ENCODE peak calls at places on chromosomes 13 and 19, in eight cellular contexts. L is A549, C is stomach, X is K562, S is tibial nerve, R is breast epithelium, Z is heart left ventricle, T is Peyer's patch. P is an unnamed sample.

GRCh38 chr19:40277356-40277755 is 7.8 kb downstream of the AKT2 start:
- DNase-seq in L (no peak), C (no peak), X (no peak), S (no peak), R (no peak), Z (no peak), T (no peak), P (no peak)

GRCh38 chr19:36222503-36222902 is 7.6 kb downstream of the ZNF146 start:
- DNase-seq in L (no peak), C (no peak), X (no peak), S (no peak), R (no peak), Z (no peak), T (no peak), P (no peak)

GRCh38 chr13:94154362-94154761 is 325.1 kb downstream of the DCT start:
- DNase-seq in L (no peak), C (peak; percentile 40), X (no peak), S (peak; percentile 44), R (peak; percentile 30), Z (no peak), T (peak; percentile 46), P (peak; percentile 80)

GRCh38 chr13:69704311-69704710 is 403.3 kb upstream of the ATXN8OS start:
- DNase-seq in L (no peak), C (no peak), X (no peak), S (no peak), R (no peak), Z (no peak), T (no peak), P (no peak)

GRCh38 chr19:416416-416815 is 7.5 kb upstream of the C2CD4C start:
- DNase-seq in L (no peak), C (no peak), X (no peak), S (no peak), R (no peak), Z (peak; percentile 42), T (no peak), P (no peak)

GRCh38 chr13:28489536-28489935 is 5.4 kb downstream of the FLT1 start:
- DNase-seq in L (no peak), C (no peak), X (no peak), S (no peak), R (no peak), Z (no peak), T (no peak), P (no peak)

GRCh38 chr13:74930402-74931165 is 551.4 kb downstream of the TBC1D4 start:
- DNase-seq in L (no peak), C (no peak), X (no peak), S (no peak), R (no peak), Z (no peak), T (no peak), P (no peak)

GRCh38 chr19:31214086-31214485 is 135.2 kb downstream of the TSHZ3 start:
- DNase-seq in L (peak; percentile 84), C (peak; percentile 63), X (peak; percentile 41), S (no peak), R (peak; percentile 94), Z (peak; percentile 71), T (peak; percentile 91), P (peak; percentile 39)

GRCh38 chr13:44013666-44014291 is 134.1 kb downstream of the LACC1 start:
- DNase-seq in L (no peak), C (no peak), X (no peak), S (no peak), R (no peak), Z (no peak), T (no peak), P (no peak)

GRCh38 chr13:90943961-90944360 is 403.5 kb upstream of the MIR17HG start:
- DNase-seq in L (no peak), C (no peak), X (no peak), S (no peak), R (no peak), Z (no peak), T (no peak), P (no peak)

GRCh38 chr13:109271991-109272454 is 514.4 kb downstream of the IRS2 start:
- DNase-seq in L (peak; percentile 85), C (no peak), X (no peak), S (no peak), R (no peak), Z (no peak), T (no peak), P (no peak)

GRCh38 chr19:47228168-47228936 is 2.6 kb downstream of the BBC3 start:
- DNase-seq in L (peak; percentile 85), C (peak; percentile 45), X (peak; percentile 66), S (no peak), R (peak; percentile 80), Z (peak; percentile 75), T (peak; percentile 79), P (peak; percentile 63)

GRCh38 chr19:47226426-47227346 is 4.3 kb downstream of the BBC3 start:
- DNase-seq in L (peak; percentile 95), C (peak; percentile 80), X (peak; percentile 79), S (peak; percentile 72), R (peak; percentile 84), Z (peak; percentile 88), T (peak; percentile 94), P (peak; percentile 68)

GRCh38 chr19:47228937-47229673 is 1.9 kb downstream of the BBC3 start:
- DNase-seq in L (peak; percentile 75), C (no peak), X (no peak), S (no peak), R (peak; percentile 35), Z (no peak), T (peak; percentile 62), P (no peak)

GRCh38 chr19:47225746-47226425 is 5.1 kb downstream of the BBC3 start:
- DNase-seq in L (peak; percentile 89), C (peak; percentile 93), X (peak; percentile 97), S (peak; percentile 79), R (peak; percentile 86), Z (peak; percentile 94), T (peak; percentile 94), P (peak; percentile 88)

GRCh38 chr19:47227347-47228167 is 3.4 kb downstream of the BBC3 start:
- DNase-seq in L (peak; percentile 99), C (peak; percentile 84), X (peak; percentile 85), S (peak; percentile 79), R (peak; percentile 90), Z (peak; percentile 93), T (peak; percentile 90), P (peak; percentile 87)
- TF ChIP-seq POLR2A in L (peak; percentile 31), C (no peak), X (peak; percentile 3), S (peak; percentile 43), R (peak; percentile 50), Z (peak; percentile 40), T (peak; percentile 34), P (no peak)

GRCh38 chr13:51747438-51748434 is 56.2 kb downstream of the DHRS12 start:
- DNase-seq in L (no peak), C (no peak), X (no peak), S (no peak), R (no peak), Z (no peak), T (no peak), P (no peak)
- TF ChIP-seq CTCF in L (no peak), C (no peak), X (no peak), S (no peak), R (no peak), Z (no peak), T (no peak), P (no peak)

DNA sequence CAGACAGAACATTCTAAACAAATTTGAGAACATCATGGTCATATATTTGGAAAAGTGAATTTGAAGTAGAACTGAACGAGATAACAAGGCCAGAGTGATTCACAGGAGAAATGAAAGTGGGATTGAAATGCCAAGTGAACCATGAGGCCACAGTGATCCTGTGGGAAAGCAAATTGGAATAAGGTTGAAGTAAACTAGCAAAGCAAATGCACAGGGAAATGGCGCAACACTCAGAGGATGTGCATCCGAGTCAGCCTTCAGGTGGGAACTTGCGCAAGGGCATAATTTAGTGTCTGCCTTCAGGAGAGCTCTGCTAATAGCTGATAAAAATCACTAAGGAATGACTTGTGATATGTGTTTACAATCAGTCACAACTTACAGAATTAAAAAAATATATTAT is 696.6 kb downstream of the LIG4 start:
- DNase-seq in L (no peak), C (no peak), X (no peak), S (no peak), R (no peak), Z (no peak), T (no peak), P (no peak)
- TF ChIP-seq POLR2A in L (no peak), C (no peak), X (no peak), S (no peak), R (no peak), Z (no peak), T (no peak), P (no peak)

DNA sequence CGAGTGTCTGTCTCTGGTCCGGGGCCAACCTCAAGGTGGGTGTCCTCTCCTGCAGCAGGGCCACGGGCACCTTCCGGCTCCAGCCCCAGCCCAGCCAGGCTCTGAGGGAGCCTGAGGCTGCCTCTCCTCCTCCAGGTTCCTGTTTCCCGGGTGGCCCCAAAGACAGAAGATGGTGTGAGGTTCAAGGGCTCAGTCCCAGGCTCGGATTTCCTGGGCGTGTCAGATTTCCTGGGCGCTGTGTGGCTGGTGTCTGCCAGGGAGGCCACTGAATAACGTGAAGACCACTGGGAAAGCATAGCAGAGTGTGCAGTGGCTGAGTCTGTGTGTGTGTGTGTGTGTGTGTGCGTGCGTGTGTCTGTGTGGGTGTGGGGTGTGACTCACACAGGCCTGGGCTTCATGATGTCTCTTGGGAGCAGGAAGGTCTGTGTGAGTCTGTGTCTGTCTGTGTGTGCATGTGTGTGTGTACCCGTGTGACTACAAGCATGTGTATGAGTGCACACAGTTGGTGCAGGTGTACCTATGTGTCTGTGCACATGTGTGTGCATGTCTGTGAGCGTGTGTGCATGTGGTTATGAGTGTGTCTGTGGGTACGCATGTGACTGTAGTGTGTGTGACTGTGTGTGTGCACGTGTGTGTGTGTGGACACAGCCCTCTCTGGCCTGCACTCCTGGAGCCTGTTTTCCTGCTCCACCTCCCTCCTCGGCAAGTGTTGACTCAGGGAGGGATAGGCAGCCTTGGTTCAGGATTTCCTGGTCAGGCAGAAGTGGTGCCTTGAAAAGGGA is 28.3 kb downstream of the CEBPA start:
- DNase-seq in L (peak; percentile 80), C (peak; percentile 73), X (no peak), S (no peak), R (no peak), Z (no peak), T (peak; percentile 66), P (no peak)
- TF ChIP-seq CTCF in L (no peak), C (no peak), X (no peak), S (no peak), R (no peak), Z (no peak), T (no peak), P (no peak)

DNA sequence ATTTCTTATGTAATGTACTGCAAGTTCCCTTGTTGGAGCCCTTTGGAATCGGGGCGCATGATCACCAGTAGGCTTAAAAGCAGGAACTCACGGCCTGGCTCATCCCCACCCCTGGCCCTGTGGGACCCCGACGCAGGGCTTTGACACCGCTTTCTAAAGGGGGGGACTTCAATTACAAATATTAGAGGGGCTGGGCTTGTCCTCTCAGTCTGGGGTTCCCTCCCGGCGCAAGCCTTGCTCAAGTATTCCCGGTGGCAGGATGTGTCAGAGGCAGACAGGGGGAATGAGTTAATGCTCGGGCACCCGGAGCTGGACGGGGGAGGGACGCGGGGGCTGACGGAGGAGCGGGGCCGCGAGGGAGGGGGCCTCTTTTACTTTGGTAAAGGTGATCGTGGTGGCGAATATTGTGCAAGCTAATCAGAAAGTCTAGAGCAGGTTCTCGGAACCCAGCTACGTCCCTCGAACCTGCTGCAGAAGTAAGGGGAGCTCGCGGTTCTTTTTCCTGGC is 1.2 kb downstream of the FGF14 start:
- DNase-seq in L (no peak), C (no peak), X (no peak), S (no peak), R (no peak), Z (peak; percentile 49), T (no peak), P (no peak)
- TF ChIP-seq POLR2A in L (no peak), C (no peak), X (no peak), S (no peak), R (no peak), Z (no peak), T (no peak), P (no peak)